ENCODE peak calls at places on chromosomes 6 and 20, in nine cellular contexts. A, E, G, M, R, N, D, P and C are unnamed samples.

GRCh38 chr20:57089701-57090144 is 176.7 kb downstream of the BMP7 start:
- DNase-seq in A (peak), P (peak), M (peak), D (peak), G (peak), E (peak), R (peak), N (peak), C (peak)

GRCh38 chr6:112877134-112878100 is 530.3 kb downstream of the RFPL4B start:
- DNase-seq in E (no peak), P (no peak), R (peak), A (peak), M (no peak), G (peak), D (peak), N (no peak), C (peak)

GRCh38 chr6:129186988-129187387 is 304.1 kb downstream of the LAMA2 start:
- DNase-seq in D (no peak), N (no peak), A (no peak), R (peak), M (no peak), P (peak), G (peak), E (no peak), C (no peak)

GRCh38 chr6:120077489-120077888 is 727.9 kb upstream of the MAN1A1 start:
- DNase-seq in M (peak), D (no peak), G (peak), N (peak), A (peak), E (peak), R (peak), P (peak), C (peak)

GRCh38 chr20:7926767-7927166 is 13.5 kb downstream of the HAO1 start:
- DNase-seq in R (peak), E (peak), D (peak), A (peak), N (peak), M (peak), G (peak), P (peak), C (peak)

GRCh38 chr6:137781639-137782038 is 85.4 kb upstream of the TNFAIP3 start:
- DNase-seq in R (no peak), A (no peak), E (no peak), D (no peak), N (no peak), P (no peak), G (no peak), M (no peak), C (no peak)

GRCh38 chr20:57656252-57656820 is 36.1 kb upstream of the ZBP1 start:
- DNase-seq in R (no peak), N (no peak), G (no peak), E (no peak), P (no peak), D (peak), M (no peak), A (no peak), C (no peak)

GRCh38 chr20:44738779-44739477 is 6.7 kb upstream of the KCNK15 start:
- DNase-seq in D (peak), A (peak), N (peak), M (peak), R (peak), G (peak), E (peak), P (peak), C (peak)

GRCh38 chr6:31079656-31080261 is 32.6 kb downstream of the C6orf15 start:
- DNase-seq in D (peak), E (peak), G (peak), P (peak), R (peak), M (peak), A (peak), N (peak), C (peak)
- H3K4me2 ChIP-seq in D (peak), E (no peak), G (peak), P (peak), R (peak), M (peak), A (no peak), N (peak), C (peak)

DNA sequence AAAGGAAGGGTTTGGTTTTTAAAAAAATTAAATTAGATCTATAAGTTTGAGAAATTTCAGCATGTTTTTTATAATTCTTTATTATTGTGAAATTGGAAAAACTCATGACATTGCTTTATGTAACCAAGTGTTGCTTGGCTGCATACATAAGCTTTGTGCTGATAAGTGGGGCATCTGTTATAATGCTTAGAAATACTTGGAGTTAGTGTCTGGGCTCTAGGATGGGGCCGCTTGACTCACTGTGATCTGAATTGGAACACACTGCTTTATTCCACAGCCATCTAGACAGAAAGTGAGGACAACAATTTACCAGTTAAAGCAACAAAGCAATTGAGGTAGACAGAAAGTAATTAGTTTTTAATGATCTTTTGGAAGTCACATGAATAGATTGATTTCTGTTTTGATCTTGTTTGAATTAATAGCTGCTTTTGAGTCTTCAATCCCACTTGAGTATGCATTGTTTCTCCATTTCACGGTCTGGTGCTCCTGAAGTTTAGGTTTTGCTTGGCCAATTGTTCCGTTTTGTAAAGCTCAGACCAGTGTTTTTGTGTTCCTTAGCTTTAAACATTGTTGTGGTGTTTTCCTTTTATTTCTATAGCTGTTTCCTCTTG is 157.4 kb downstream of the TRMT11 start:
- DNase-seq in P (no peak), N (no peak), M (no peak), A (no peak), G (no peak), D (no peak), E (no peak), R (no peak), C (peak)
- TF ChIP-seq EZH2phosphoT487 in P (no peak), N (no peak), M (no peak), A (no peak), G (no peak), D (no peak), E (no peak), R (no peak), C (peak)

GRCh38 chr6:22035690-22036089 is 261.1 kb downstream of the PRL start:
- DNase-seq in G (no peak), R (no peak), A (no peak), P (no peak), E (no peak), D (no peak), N (no peak), M (no peak), C (no peak)
- H3K4me2 ChIP-seq in G (no peak), R (no peak), A (peak), P (peak), E (no peak), D (no peak), N (peak), M (no peak), C (peak)

GRCh38 chr6:5936611-5937010 is 70.1 kb downstream of the NRN1 start:
- DNase-seq in R (no peak), A (no peak), P (no peak), E (no peak), G (no peak), M (no peak), N (no peak), D (no peak), C (no peak)
- TF ChIP-seq EZH2phosphoT487 in R (no peak), A (no peak), P (no peak), E (no peak), G (no peak), M (no peak), N (no peak), D (no peak), C (no peak)

GRCh38 chr20:61453219-61453618 is 201.2 kb downstream of the CDH4 start:
- DNase-seq in A (no peak), R (no peak), D (no peak), N (no peak), E (no peak), G (no peak), P (no peak), M (no peak), C (no peak)

GRCh38 chr20:61457725-61458124 is 205.7 kb downstream of the CDH4 start:
- DNase-seq in P (no peak), A (no peak), G (no peak), M (no peak), D (no peak), R (no peak), E (no peak), N (no peak), C (no peak)

GRCh38 chr20:61454053-61454452 is 202.0 kb downstream of the CDH4 start:
- DNase-seq in E (no peak), P (no peak), A (no peak), D (no peak), G (no peak), R (no peak), N (no peak), M (no peak), C (no peak)

GRCh38 chr20:61458146-61458746 is 206.2 kb downstream of the CDH4 start:
- DNase-seq in G (no peak), R (no peak), E (no peak), M (no peak), P (no peak), A (no peak), D (no peak), N (no peak), C (no peak)

DNA sequence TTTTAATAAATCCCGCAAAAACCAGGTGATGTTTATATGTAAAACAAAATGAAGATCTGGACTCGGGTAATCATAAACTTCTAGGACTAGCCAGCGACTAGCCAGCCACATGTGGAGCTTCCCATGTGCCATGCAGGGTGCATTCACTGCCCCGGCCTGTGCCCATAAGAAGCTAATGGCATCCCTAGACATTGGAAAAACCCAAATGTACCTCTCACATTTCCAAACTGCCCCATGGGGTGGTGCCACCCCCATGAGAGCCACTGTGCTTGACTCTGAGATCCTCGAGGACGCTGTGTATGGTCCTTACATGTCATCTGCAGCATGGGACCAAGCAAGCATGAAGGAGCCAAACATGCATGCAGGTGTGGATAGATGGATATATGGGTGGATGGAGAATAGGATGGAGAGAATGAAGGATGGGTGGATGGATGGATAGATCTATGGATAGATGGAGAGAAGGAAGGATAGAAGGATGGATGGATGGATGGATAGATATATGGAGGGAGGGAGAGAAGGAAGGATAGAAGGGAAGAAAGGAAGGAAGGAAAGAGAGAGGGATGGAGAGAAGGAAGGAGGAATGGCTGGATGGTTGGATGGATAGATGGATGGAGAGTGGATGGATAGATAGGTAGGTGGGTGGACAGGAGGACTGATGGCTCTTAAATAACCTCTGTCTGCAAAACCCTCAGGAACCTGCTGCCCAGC is 203.6 kb downstream of the CDH4 start:
- DNase-seq in G (no peak), P (no peak), A (no peak), E (no peak), R (no peak), N (no peak), D (no peak), M (no peak), C (no peak)
- H3K4me2 ChIP-seq in G (no peak), P (no peak), A (no peak), E (no peak), R (no peak), N (no peak), D (no peak), M (no peak), C (no peak)

DNA sequence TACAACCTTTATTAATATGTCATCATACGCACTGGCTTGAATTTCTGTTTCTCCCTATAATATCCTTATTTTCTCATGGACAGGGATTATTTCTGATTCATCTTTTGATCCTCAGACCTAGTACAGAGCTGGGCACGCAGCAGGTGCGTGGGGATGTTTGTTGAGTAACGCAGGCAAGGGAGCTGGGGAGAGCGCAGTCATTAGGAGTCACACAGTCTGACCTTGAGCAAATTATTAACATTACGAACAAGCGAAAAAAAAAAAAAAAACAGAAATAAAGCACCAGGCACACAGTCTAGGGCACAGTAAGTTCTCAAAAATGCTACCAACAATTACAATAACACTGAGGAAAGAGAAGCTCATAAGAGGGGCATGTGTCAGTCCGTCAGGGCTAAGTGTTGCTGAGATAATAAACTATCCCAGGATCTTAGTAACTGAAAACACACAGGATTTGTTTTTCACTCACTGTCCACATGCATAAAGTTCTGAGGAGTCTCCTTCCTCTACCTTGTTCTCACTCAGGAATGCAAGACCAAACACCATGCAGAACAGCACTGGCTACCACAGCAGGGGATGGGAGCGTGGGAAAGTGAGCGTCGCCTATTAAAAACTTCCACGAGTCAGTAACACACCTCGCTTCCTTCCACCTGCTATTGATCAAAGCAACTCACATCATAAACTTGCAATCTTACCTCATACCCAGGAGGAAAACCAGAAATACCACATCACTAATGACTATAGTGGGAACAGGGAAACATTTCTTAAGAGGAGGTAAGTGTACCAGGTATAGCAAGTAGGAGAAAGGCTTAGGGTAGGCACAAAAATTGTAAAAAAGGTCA is 56.9 kb downstream of the PDE10A start:
- DNase-seq in M (no peak), A (no peak), P (no peak), R (no peak), D (no peak), G (no peak), E (no peak), N (peak), C (no peak)
- TF ChIP-seq EZH2phosphoT487 in M (no peak), A (no peak), P (no peak), R (no peak), D (no peak), G (no peak), E (no peak), N (no peak), C (no peak)

GRCh38 chr6:43393597-43393996 is 24.1 kb upstream of the ZNF318 start:
- DNase-seq in G (no peak), A (no peak), N (no peak), R (no peak), M (no peak), D (no peak), E (no peak), P (no peak), C (no peak)
- H3K4me2 ChIP-seq in G (no peak), A (no peak), N (peak), R (no peak), M (no peak), D (no peak), E (peak), P (no peak), C (no peak)

DNA sequence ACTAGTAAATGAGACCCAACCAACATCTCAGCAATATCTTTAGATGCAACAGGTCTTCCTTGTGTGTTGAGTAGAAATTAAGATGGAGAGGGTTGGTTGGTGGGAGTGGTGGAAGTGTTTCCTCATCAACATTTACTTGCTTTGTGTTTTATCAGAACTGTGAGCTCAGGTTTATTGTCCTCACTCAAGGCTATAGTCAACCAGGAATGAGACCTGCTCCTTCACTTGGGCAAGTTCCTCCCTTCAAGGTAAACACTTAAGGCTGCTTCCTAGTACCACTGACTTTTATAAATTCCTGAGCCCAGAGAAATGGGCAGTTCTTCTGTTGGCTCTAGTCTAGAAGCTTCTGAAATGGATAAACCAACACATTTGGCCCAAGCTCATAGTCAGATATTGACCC is 48.9 kb upstream of the MOCS1 start:
- DNase-seq in A (no peak), P (no peak), G (no peak), E (no peak), N (no peak), D (no peak), R (no peak), M (no peak), C (no peak)
- TF ChIP-seq EZH2phosphoT487 in A (no peak), P (no peak), G (no peak), E (no peak), N (no peak), D (no peak), R (no peak), M (no peak), C (no peak)